ENCODE peak calls at places on chromosomes 13 and 19, in nine cellular contexts. D is effector memory CD8-positive, alpha-beta T cell; E is left ventricle myocardium superior; J is naive thymus-derived CD4-positive, alpha-beta T cell; K is WTC11; M is Right ventricle myocardium inferior; G is activated T-cell treated with anti-CD3 and anti-CD28 coated beads, Interleukin-2, amount 50 U/mL, for 4 hours; Q is stimulated activated effector memory CD8-positive, alpha-beta T cell treated with anti-CD3 and anti-CD28 coated beads, Interleukin-12 subunit alpha, Interleukin-12 subunit beta, amount 100 ng/mL, for 72 hours; Y is activated CD4-positive, CD25-positive, alpha-beta regulatory T cell treated with anti-CD3 and anti-CD28 coated beads, Interleukin-2, amount 50 U/mL, for 24 hours. C is an unnamed sample.

GRCh38 chr13:101520672-101521071 is 68.2 kb downstream of the ITGBL1 start:
- ATAC-seq in G (peak), Y (peak), Q (peak), M (no peak), E (no peak), J (peak), K (no peak), D (peak), C (no peak)

GRCh38 chr19:56321981-56322558 is 7.4 kb upstream of the ZSCAN5A start:
- ATAC-seq in E (peak), J (peak), M (no peak), G (no peak), Y (no peak), Q (no peak), K (no peak), D (no peak), C (peak)

GRCh38 chr19:8445488-8446001 is 770 bp downstream of the HNRNPM start:
- ATAC-seq in Y (peak), M (peak), Q (peak), J (no peak), E (peak), G (peak), K (no peak), D (peak), C (peak)

GRCh38 chr19:57527136-57527881 is at the start of gene ZNF549:
- ATAC-seq in D (peak), M (peak), J (peak), G (peak), Q (peak), E (peak), Y (peak), K (peak), C (peak)

GRCh38 chr19:15466851-15467733 is 2.7 kb upstream of the RASAL3 start:
- ATAC-seq in G (peak), K (no peak), Q (peak), M (no peak), Y (peak), E (no peak), D (peak), J (peak), C (peak)

GRCh38 chr13:51846756-51847155 is 1.8 kb upstream of the TMEM272 start:
- ATAC-seq in Q (peak), Y (no peak), E (no peak), G (no peak), M (no peak), D (no peak), K (no peak), J (no peak), C (no peak)

GRCh38 chr19:5038631-5039271 is 69.8 kb downstream of the KDM4B start:
- ATAC-seq in M (peak), K (peak), Q (peak), Y (no peak), G (no peak), J (peak), E (peak), D (no peak), C (no peak)

GRCh38 chr19:40831502-40832430 is 18.5 kb downstream of the CYP2A6 start:
- ATAC-seq in K (no peak), G (no peak), D (no peak), J (no peak), Q (no peak), Y (no peak), M (no peak), E (no peak), C (no peak)

GRCh38 chr19:3538258-3538929 is 580 bp upstream of the TEKTIP1 start:
- ATAC-seq in K (no peak), Y (no peak), G (no peak), J (no peak), Q (no peak), E (no peak), D (no peak), M (no peak), C (no peak)

GRCh38 chr13:31747966-31748365 is 8.6 kb downstream of the RXFP2 start:
- ATAC-seq in M (no peak), J (no peak), E (no peak), Y (no peak), K (no peak), Q (no peak), D (no peak), G (no peak), C (no peak)

GRCh38 chr13:46982856-46983582 is 86.2 kb upstream of the HTR2A start:
- ATAC-seq in M (no peak), K (no peak), Q (peak), D (peak), J (peak), E (no peak), Y (peak), G (no peak), C (peak)

GRCh38 chr13:56903710-56904109 is 237.0 kb upstream of the PRR20A start:
- ATAC-seq in D (no peak), Y (no peak), M (no peak), G (no peak), K (no peak), Q (no peak), J (no peak), E (no peak), C (no peak)

GRCh38 chr19:40805258-40805868 is 6.4 kb downstream of the EGLN2 start:
- ATAC-seq in Q (peak), J (no peak), Y (no peak), E (peak), D (no peak), M (no peak), K (no peak), G (no peak), C (no peak)

GRCh38 chr13:111359237-111359915 is 38.9 kb downstream of the TEX29 start:
- ATAC-seq in K (peak), G (no peak), E (no peak), M (peak), Q (no peak), D (no peak), Y (no peak), J (no peak), C (no peak)

GRCh38 chr13:76512676-76513277 is 373.4 kb downstream of the KCTD12 start:
- ATAC-seq in Y (no peak), Q (no peak), M (no peak), E (peak), K (no peak), J (no peak), D (no peak), G (no peak), C (no peak)

GRCh38 chr19:49856574-49857021 is 5.6 kb downstream of the PTOV1 start:
- ATAC-seq in M (no peak), D (no peak), Q (no peak), K (no peak), E (no peak), J (no peak), Y (no peak), G (no peak), C (no peak)

GRCh38 chr13:79525051-79525450 is 44.1 kb downstream of the NDFIP2 start:
- ATAC-seq in M (no peak), E (no peak), Y (no peak), G (no peak), J (peak), K (no peak), D (no peak), Q (no peak), C (no peak)

GRCh38 chr13:48161530-48162179 is 66.8 kb upstream of the MED4 start:
- ATAC-seq in M (peak), D (no peak), E (peak), Y (no peak), Q (no peak), G (no peak), K (no peak), J (peak), C (no peak)

GRCh38 chr19:16259385-16260159 is 61.9 kb downstream of the AP1M1 start:
- ATAC-seq in M (no peak), J (peak), Y (no peak), Q (peak), G (no peak), D (peak), K (no peak), E (no peak), C (peak)

GRCh38 chr13:99386911-99387788 is 80.0 kb upstream of the GPR183 start:
- ATAC-seq in K (peak), J (peak), E (no peak), M (no peak), Q (peak), Y (peak), G (peak), D (peak), C (peak)

GRCh38 chr19:4878491-4878968 is 11.1 kb upstream of the PLIN3 start:
- ATAC-seq in Q (peak), E (peak), Y (no peak), J (no peak), G (peak), K (peak), M (peak), D (no peak), C (no peak)

GRCh38 chr13:39888865-39889810 is 233.7 kb downstream of the COG6 start:
- ATAC-seq in D (no peak), M (no peak), K (no peak), E (peak), G (no peak), J (no peak), Y (no peak), Q (no peak), C (no peak)